ENCODE peak calls at places on chromosomes 3 and 15, in eight cellular contexts. One of them, this sample, is unnamed.

GRCh38 chr3:196969660-196970546 is 1.3 kb upstream of the PIGZ start:
- DNase-seq in fibroblast of lung: peak
- DNase-seq in pancreas: peak
- DNase-seq in dorsolateral prefrontal cortex: no peak
- DNase-seq in psoas muscle: peak
- DNase-seq in neuronal stem cell: peak
- DNase-seq in transverse colon: peak
- DNase-seq in stomach: peak
- DNase-seq in this sample: peak

GRCh38 chr3:138509586-138509985 is 75.2 kb downstream of the ESYT3 start:
- DNase-seq in fibroblast of lung: peak
- DNase-seq in pancreas: no peak
- DNase-seq in dorsolateral prefrontal cortex: no peak
- DNase-seq in psoas muscle: no peak
- DNase-seq in neuronal stem cell: no peak
- DNase-seq in transverse colon: no peak
- DNase-seq in stomach: no peak
- DNase-seq in this sample: no peak

GRCh38 chr15:99408236-99409096 is 157.2 kb downstream of the LRRC28 start:
- DNase-seq in fibroblast of lung: peak
- DNase-seq in pancreas: no peak
- DNase-seq in dorsolateral prefrontal cortex: no peak
- DNase-seq in psoas muscle: no peak
- DNase-seq in neuronal stem cell: no peak
- DNase-seq in transverse colon: no peak
- DNase-seq in stomach: no peak
- DNase-seq in this sample: no peak

GRCh38 chr3:163045945-163046344 is 1549.3 kb downstream of the OTOL1 start:
- DNase-seq in fibroblast of lung: no peak
- DNase-seq in pancreas: no peak
- DNase-seq in dorsolateral prefrontal cortex: no peak
- DNase-seq in psoas muscle: no peak
- DNase-seq in neuronal stem cell: no peak
- DNase-seq in transverse colon: no peak
- DNase-seq in stomach: no peak
- DNase-seq in this sample: no peak

GRCh38 chr15:52682200-52682599 is 3.0 kb upstream of the ATOSA start:
- DNase-seq in fibroblast of lung: no peak
- DNase-seq in pancreas: no peak
- DNase-seq in dorsolateral prefrontal cortex: no peak
- DNase-seq in psoas muscle: no peak
- DNase-seq in neuronal stem cell: no peak
- DNase-seq in transverse colon: no peak
- DNase-seq in stomach: no peak
- DNase-seq in this sample: no peak

GRCh38 chr3:155046935-155047334 is 33.2 kb upstream of the MME start:
- DNase-seq in fibroblast of lung: no peak
- DNase-seq in pancreas: no peak
- DNase-seq in dorsolateral prefrontal cortex: no peak
- DNase-seq in psoas muscle: no peak
- DNase-seq in neuronal stem cell: no peak
- DNase-seq in transverse colon: no peak
- DNase-seq in stomach: no peak
- DNase-seq in this sample: no peak

GRCh38 chr15:64611085-64611484 is 150.7 kb downstream of the ZNF609 start:
- DNase-seq in fibroblast of lung: no peak
- DNase-seq in pancreas: no peak
- DNase-seq in dorsolateral prefrontal cortex: no peak
- DNase-seq in psoas muscle: no peak
- DNase-seq in neuronal stem cell: no peak
- DNase-seq in transverse colon: no peak
- DNase-seq in stomach: no peak
- DNase-seq in this sample: no peak

GRCh38 chr15:50298340-50298739 is 32.8 kb upstream of the HDC start:
- DNase-seq in fibroblast of lung: peak
- DNase-seq in pancreas: no peak
- DNase-seq in dorsolateral prefrontal cortex: no peak
- DNase-seq in psoas muscle: no peak
- DNase-seq in neuronal stem cell: no peak
- DNase-seq in transverse colon: no peak
- DNase-seq in stomach: no peak
- DNase-seq in this sample: no peak

GRCh38 chr3:120645083-120645800 is 36.8 kb downstream of the HGD start:
- DNase-seq in fibroblast of lung: peak
- DNase-seq in pancreas: no peak
- DNase-seq in dorsolateral prefrontal cortex: peak
- DNase-seq in psoas muscle: no peak
- DNase-seq in neuronal stem cell: no peak
- DNase-seq in transverse colon: no peak
- DNase-seq in stomach: no peak
- DNase-seq in this sample: no peak

GRCh38 chr3:126982522-126983175 is at the start of gene PLXNA1:
- DNase-seq in fibroblast of lung: peak
- DNase-seq in pancreas: peak
- DNase-seq in dorsolateral prefrontal cortex: peak
- DNase-seq in psoas muscle: peak
- DNase-seq in neuronal stem cell: peak
- DNase-seq in transverse colon: peak
- DNase-seq in stomach: peak
- DNase-seq in this sample: peak

GRCh38 chr3:41522620-41523019 is 323.3 kb downstream of the CTNNB1 start:
- DNase-seq in fibroblast of lung: no peak
- DNase-seq in pancreas: peak
- DNase-seq in dorsolateral prefrontal cortex: no peak
- DNase-seq in psoas muscle: no peak
- DNase-seq in neuronal stem cell: no peak
- DNase-seq in transverse colon: no peak
- DNase-seq in stomach: no peak
- DNase-seq in this sample: no peak

GRCh38 chr3:188124184-188124583 is 29.8 kb upstream of the LPP start:
- DNase-seq in fibroblast of lung: peak
- DNase-seq in pancreas: no peak
- DNase-seq in dorsolateral prefrontal cortex: no peak
- DNase-seq in psoas muscle: no peak
- DNase-seq in neuronal stem cell: no peak
- DNase-seq in transverse colon: no peak
- DNase-seq in stomach: no peak
- DNase-seq in this sample: no peak

GRCh38 chr3:136559896-136560295 is 192.3 kb downstream of the STAG1 start:
- DNase-seq in fibroblast of lung: peak
- DNase-seq in pancreas: no peak
- DNase-seq in dorsolateral prefrontal cortex: no peak
- DNase-seq in psoas muscle: no peak
- DNase-seq in neuronal stem cell: no peak
- DNase-seq in transverse colon: no peak
- DNase-seq in stomach: no peak
- DNase-seq in this sample: no peak

GRCh38 chr3:177056927-177057326 is 140.4 kb downstream of the TBL1XR1 start:
- DNase-seq in fibroblast of lung: no peak
- DNase-seq in pancreas: no peak
- DNase-seq in dorsolateral prefrontal cortex: no peak
- DNase-seq in psoas muscle: no peak
- DNase-seq in neuronal stem cell: no peak
- DNase-seq in transverse colon: no peak
- DNase-seq in stomach: no peak
- DNase-seq in this sample: no peak

GRCh38 chr3:12946661-12947316 is 105.4 kb upstream of the RPL32 start:
- DNase-seq in fibroblast of lung: peak
- DNase-seq in pancreas: no peak
- DNase-seq in dorsolateral prefrontal cortex: no peak
- DNase-seq in psoas muscle: no peak
- DNase-seq in neuronal stem cell: no peak
- DNase-seq in transverse colon: no peak
- DNase-seq in stomach: no peak
- DNase-seq in this sample: no peak

GRCh38 chr3:70392227-70392626 is 79.8 kb upstream of the MDFIC2 start:
- DNase-seq in fibroblast of lung: no peak
- DNase-seq in pancreas: no peak
- DNase-seq in dorsolateral prefrontal cortex: no peak
- DNase-seq in psoas muscle: no peak
- DNase-seq in neuronal stem cell: no peak
- DNase-seq in transverse colon: no peak
- DNase-seq in stomach: no peak
- DNase-seq in this sample: no peak

GRCh38 chr15:71659730-71660067 is 150.7 kb upstream of the NR2E3 start:
- DNase-seq in fibroblast of lung: peak
- DNase-seq in pancreas: no peak
- DNase-seq in dorsolateral prefrontal cortex: no peak
- DNase-seq in psoas muscle: no peak
- DNase-seq in neuronal stem cell: no peak
- DNase-seq in transverse colon: no peak
- DNase-seq in stomach: no peak
- DNase-seq in this sample: no peak

GRCh38 chr3:32105291-32106131 is 909 bp upstream of the GPD1L start:
- DNase-seq in fibroblast of lung: no peak
- DNase-seq in pancreas: no peak
- DNase-seq in dorsolateral prefrontal cortex: no peak
- DNase-seq in psoas muscle: no peak
- DNase-seq in neuronal stem cell: no peak
- DNase-seq in transverse colon: peak
- DNase-seq in stomach: peak
- DNase-seq in this sample: no peak

GRCh38 chr15:98069256-98069655 is 108.8 kb downstream of the ARRDC4 start:
- DNase-seq in fibroblast of lung: no peak
- DNase-seq in pancreas: no peak
- DNase-seq in dorsolateral prefrontal cortex: no peak
- DNase-seq in psoas muscle: no peak
- DNase-seq in neuronal stem cell: no peak
- DNase-seq in transverse colon: no peak
- DNase-seq in stomach: no peak
- DNase-seq in this sample: no peak

GRCh38 chr15:61318276-61318675 is 89.2 kb upstream of the RORA start:
- DNase-seq in fibroblast of lung: no peak
- DNase-seq in pancreas: peak
- DNase-seq in dorsolateral prefrontal cortex: no peak
- DNase-seq in psoas muscle: no peak
- DNase-seq in neuronal stem cell: no peak
- DNase-seq in transverse colon: no peak
- DNase-seq in stomach: no peak
- DNase-seq in this sample: no peak

GRCh38 chr3:101816215-101817149 is 32.8 kb upstream of the NFKBIZ start:
- DNase-seq in fibroblast of lung: peak
- DNase-seq in pancreas: no peak
- DNase-seq in dorsolateral prefrontal cortex: no peak
- DNase-seq in psoas muscle: no peak
- DNase-seq in neuronal stem cell: no peak
- DNase-seq in transverse colon: no peak
- DNase-seq in stomach: no peak
- DNase-seq in this sample: no peak

GRCh38 chr3:8741581-8742355 is 8.2 kb downstream of the CAV3 start:
- DNase-seq in fibroblast of lung: peak
- DNase-seq in pancreas: peak
- DNase-seq in dorsolateral prefrontal cortex: no peak
- DNase-seq in psoas muscle: peak
- DNase-seq in neuronal stem cell: peak
- DNase-seq in transverse colon: no peak
- DNase-seq in stomach: no peak
- DNase-seq in this sample: no peak
- H3K4me3 ChIP-seq in fibroblast of lung: no peak
- H3K4me3 ChIP-seq in pancreas: no peak
- H3K4me3 ChIP-seq in dorsolateral prefrontal cortex: no peak
- H3K4me3 ChIP-seq in psoas muscle: peak
- H3K4me3 ChIP-seq in neuronal stem cell: no peak
- H3K4me3 ChIP-seq in transverse colon: no peak
- H3K4me3 ChIP-seq in stomach: no peak
- H3K4me3 ChIP-seq in this sample: no peak

GRCh38 chr3:151404316-151404715 is 19.8 kb upstream of the P2RY12 start:
- DNase-seq in fibroblast of lung: peak
- DNase-seq in pancreas: no peak
- DNase-seq in dorsolateral prefrontal cortex: no peak
- DNase-seq in psoas muscle: no peak
- DNase-seq in neuronal stem cell: no peak
- DNase-seq in transverse colon: no peak
- DNase-seq in stomach: no peak
- DNase-seq in this sample: no peak
- H3K4me3 ChIP-seq in fibroblast of lung: no peak
- H3K4me3 ChIP-seq in pancreas: no peak
- H3K4me3 ChIP-seq in dorsolateral prefrontal cortex: no peak
- H3K4me3 ChIP-seq in psoas muscle: no peak
- H3K4me3 ChIP-seq in neuronal stem cell: no peak
- H3K4me3 ChIP-seq in transverse colon: no peak
- H3K4me3 ChIP-seq in stomach: no peak
- H3K4me3 ChIP-seq in this sample: no peak

DNA sequence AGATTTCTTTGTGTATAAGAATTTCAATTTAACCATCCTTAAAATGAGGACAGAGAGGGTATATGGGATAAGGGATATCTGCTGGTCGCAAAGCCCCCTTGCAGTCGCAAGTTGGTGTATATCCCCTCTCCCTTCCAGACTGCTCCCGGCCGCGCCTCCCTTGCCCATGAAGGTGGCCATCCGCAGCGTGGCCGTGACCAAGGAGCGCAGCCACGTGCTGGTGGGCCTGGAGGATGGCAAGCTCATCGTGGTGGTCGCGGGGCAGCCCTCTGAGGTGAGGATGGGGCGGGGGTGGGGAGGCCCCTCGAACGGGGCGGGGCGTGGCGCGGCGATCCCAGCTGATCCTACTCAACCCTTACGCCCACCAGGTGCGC is 29.4 kb downstream of the NBEAL2 start:
- DNase-seq in fibroblast of lung: no peak
- DNase-seq in pancreas: no peak
- DNase-seq in dorsolateral prefrontal cortex: no peak
- DNase-seq in psoas muscle: no peak
- DNase-seq in neuronal stem cell: no peak
- DNase-seq in transverse colon: no peak
- DNase-seq in stomach: no peak
- DNase-seq in this sample: no peak
- H3K4me3 ChIP-seq in fibroblast of lung: peak
- H3K4me3 ChIP-seq in pancreas: peak
- H3K4me3 ChIP-seq in dorsolateral prefrontal cortex: peak
- H3K4me3 ChIP-seq in psoas muscle: peak
- H3K4me3 ChIP-seq in neuronal stem cell: peak
- H3K4me3 ChIP-seq in transverse colon: peak
- H3K4me3 ChIP-seq in stomach: peak
- H3K4me3 ChIP-seq in this sample: no peak

GRCh38 chr3:33364060-33364459 is 76.1 kb downstream of the UBP1 start:
- DNase-seq in fibroblast of lung: no peak
- DNase-seq in pancreas: no peak
- DNase-seq in dorsolateral prefrontal cortex: no peak
- DNase-seq in psoas muscle: no peak
- DNase-seq in neuronal stem cell: no peak
- DNase-seq in transverse colon: no peak
- DNase-seq in stomach: no peak
- DNase-seq in this sample: peak

GRCh38 chr3:33358172-33358781 is 81.0 kb downstream of the FBXL2 start:
- DNase-seq in fibroblast of lung: no peak
- DNase-seq in pancreas: no peak
- DNase-seq in dorsolateral prefrontal cortex: no peak
- DNase-seq in psoas muscle: no peak
- DNase-seq in neuronal stem cell: no peak
- DNase-seq in transverse colon: no peak
- DNase-seq in stomach: no peak
- DNase-seq in this sample: no peak

GRCh38 chr3:33364531-33365128 is 75.6 kb downstream of the UBP1 start:
- DNase-seq in fibroblast of lung: peak
- DNase-seq in pancreas: no peak
- DNase-seq in dorsolateral prefrontal cortex: no peak
- DNase-seq in psoas muscle: no peak
- DNase-seq in neuronal stem cell: no peak
- DNase-seq in transverse colon: no peak
- DNase-seq in stomach: no peak
- DNase-seq in this sample: no peak

GRCh38 chr3:33363113-33363800 is 76.9 kb downstream of the UBP1 start:
- DNase-seq in fibroblast of lung: peak
- DNase-seq in pancreas: no peak
- DNase-seq in dorsolateral prefrontal cortex: no peak
- DNase-seq in psoas muscle: no peak
- DNase-seq in neuronal stem cell: no peak
- DNase-seq in transverse colon: no peak
- DNase-seq in stomach: no peak
- DNase-seq in this sample: no peak

GRCh38 chr3:33360136-33360825 is 79.9 kb downstream of the UBP1 start:
- DNase-seq in fibroblast of lung: peak
- DNase-seq in pancreas: no peak
- DNase-seq in dorsolateral prefrontal cortex: no peak
- DNase-seq in psoas muscle: no peak
- DNase-seq in neuronal stem cell: no peak
- DNase-seq in transverse colon: no peak
- DNase-seq in stomach: no peak
- DNase-seq in this sample: no peak
- H3K4me3 ChIP-seq in fibroblast of lung: no peak
- H3K4me3 ChIP-seq in pancreas: no peak
- H3K4me3 ChIP-seq in dorsolateral prefrontal cortex: no peak
- H3K4me3 ChIP-seq in psoas muscle: no peak
- H3K4me3 ChIP-seq in neuronal stem cell: no peak
- H3K4me3 ChIP-seq in transverse colon: no peak
- H3K4me3 ChIP-seq in stomach: no peak
- H3K4me3 ChIP-seq in this sample: no peak